ENCODE peak calls at places on chromosomes 3 and 15, in nine cellular contexts. L is MM.1S; W is HL-60; O is body of pancreas; S is adrenal gland; T is heart right ventricle; I is breast epithelium; Q is transverse colon; D is CD8-positive, alpha-beta memory T cell. N is an unnamed sample.

GRCh38 chr3:186217820-186218164 is 108.9 kb upstream of the ETV5 start:
- DNase-seq in W (no peak), I (no peak), Q (no peak), S (peak; percentile 72), D (no peak), L (peak; percentile 68), T (no peak), O (peak; percentile 32), N (no peak)

GRCh38 chr3:76582632-76583378 is 457.1 kb upstream of the ROBO2 start:
- DNase-seq in I (no peak), S (no peak), D (no peak), L (no peak), W (no peak), O (no peak), Q (no peak), T (no peak), N (no peak)

GRCh38 chr15:89105147-89105546 is 16.9 kb downstream of the ABHD2 start:
- DNase-seq in S (no peak), Q (no peak), D (no peak), O (no peak), I (no peak), L (no peak), T (no peak), W (no peak), N (no peak)

GRCh38 chr3:124995460-124995994 is 60.3 kb downstream of the HEG1 start:
- DNase-seq in T (peak; percentile 39), L (peak; percentile 79), S (peak; percentile 53), I (peak; percentile 31), W (peak; percentile 56), D (peak; percentile 34), Q (peak; percentile 65), O (peak; percentile 55), N (no peak)

GRCh38 chr3:122245513-122246174 is 62.2 kb downstream of the CASR start:
- DNase-seq in T (no peak), Q (no peak), S (no peak), I (no peak), D (no peak), W (peak; percentile 22), L (peak; percentile 48), O (no peak), N (peak; percentile 9)

GRCh38 chr3:158788446-158788845 is 13.4 kb upstream of the MFSD1 start:
- DNase-seq in I (no peak), S (no peak), L (no peak), T (no peak), W (no peak), D (no peak), O (no peak), Q (no peak), N (no peak)

GRCh38 chr15:31472636-31473383 is 146.2 kb downstream of the KLF13 start:
- DNase-seq in D (peak; percentile 63), L (peak; percentile 91), T (no peak), W (no peak), O (no peak), Q (peak; percentile 63), I (no peak), S (peak; percentile 25), N (peak; percentile 61)

GRCh38 chr15:56099311-56099710 is 105.9 kb upstream of the NEDD4 start:
- DNase-seq in D (no peak), Q (no peak), W (no peak), O (no peak), T (no peak), S (peak; percentile 39), I (no peak), L (no peak), N (no peak)

GRCh38 chr15:96359371-96359771 is 28.9 kb downstream of the NR2F2 start:
- DNase-seq in S (no peak), T (no peak), O (no peak), D (no peak), L (no peak), Q (no peak), I (no peak), W (no peak), N (no peak)

GRCh38 chr15:96358795-96359190 is 28.3 kb downstream of the NR2F2 start:
- DNase-seq in W (no peak), O (no peak), I (no peak), T (no peak), D (no peak), Q (no peak), L (no peak), S (no peak), N (no peak)

GRCh38 chr15:96361309-96362000 is 31.0 kb downstream of the NR2F2 start:
- DNase-seq in W (no peak), L (no peak), O (no peak), Q (no peak), S (no peak), T (no peak), I (no peak), D (no peak), N (no peak)

GRCh38 chr15:96360581-96361308 is 30.2 kb downstream of the NR2F2 start:
- DNase-seq in S (no peak), O (no peak), T (no peak), L (no peak), D (no peak), I (no peak), W (no peak), Q (no peak), N (no peak)

DNA sequence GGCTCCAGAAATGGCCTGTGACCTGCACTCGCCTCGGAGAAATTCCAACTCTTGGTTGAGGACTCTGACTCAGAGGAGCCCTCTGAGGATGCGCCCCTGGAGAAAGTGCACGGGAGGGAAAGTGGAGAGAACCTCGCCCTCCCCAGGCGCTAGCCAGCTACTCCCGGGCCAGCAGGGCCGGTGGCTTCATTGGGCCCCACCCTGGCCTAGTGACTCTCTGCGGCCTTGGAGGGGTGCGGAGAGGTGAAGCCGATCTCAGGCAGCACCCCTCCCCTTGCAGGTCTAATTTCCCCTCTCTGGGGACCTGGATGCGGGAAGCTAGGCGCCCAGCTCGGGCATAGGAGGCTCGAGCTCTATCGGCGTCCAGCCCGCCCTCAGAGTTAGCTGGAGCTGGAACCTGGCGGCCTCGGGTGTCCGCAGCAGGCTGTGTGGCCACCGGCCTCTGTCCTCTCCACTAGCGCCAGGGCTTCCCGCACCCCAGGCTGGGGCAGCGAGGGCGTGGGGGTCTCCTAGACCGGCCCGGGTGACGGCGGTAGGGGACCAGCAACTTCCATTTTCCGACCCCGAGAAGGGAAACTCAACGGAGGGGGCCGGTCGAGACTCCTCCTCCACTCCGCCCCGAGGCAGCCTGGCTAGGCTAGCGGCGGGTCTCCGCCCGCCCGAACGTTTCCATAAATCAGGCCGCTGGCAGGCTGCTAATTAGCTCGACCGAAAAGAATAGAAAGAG is 29.4 kb downstream of the NR2F2 start:
- DNase-seq in T (peak; percentile 42), I (no peak), L (no peak), D (no peak), W (no peak), O (no peak), S (peak; percentile 61), Q (no peak), N (no peak)
- H3K27me3 ChIP-seq in T (peaks cover 86% of the 10 kb centered on the region), I (peaks cover 70% of the 10 kb centered on the region), L (peaks cover 50% of the 10 kb centered on the region), D (peaks cover 52% of the 10 kb centered on the region), W (no peaks in the 10 kb centered on the region), O (peaks cover 33% of the 10 kb centered on the region), S (no peaks in the 10 kb centered on the region), Q (peaks cover 89% of the 10 kb centered on the region), N (no peaks in the 10 kb centered on the region)

GRCh38 chr3:189947948-189948723 is 172.6 kb downstream of the P3H2 start:
- DNase-seq in T (no peak), D (no peak), Q (no peak), L (peak; percentile 45), W (peak; percentile 9), O (no peak), S (no peak), I (no peak), N (no peak)

GRCh38 chr3:189948724-189949045 is 172.0 kb downstream of the P3H2 start:
- DNase-seq in L (no peak), W (no peak), T (no peak), Q (no peak), I (no peak), O (no peak), D (no peak), S (no peak), N (no peak)

GRCh38 chr3:189944285-189945145 is 176.2 kb downstream of the P3H2 start:
- DNase-seq in I (no peak), D (no peak), O (no peak), Q (peak; percentile 75), L (no peak), W (no peak), S (no peak), T (no peak), N (no peak)

GRCh38 chr3:189947068-189947467 is 173.6 kb downstream of the P3H2 start:
- DNase-seq in O (no peak), L (no peak), S (no peak), I (no peak), D (no peak), W (no peak), T (no peak), Q (no peak), N (no peak)

GRCh38 chr3:189945935-189946709 is 174.6 kb downstream of the P3H2 start:
- DNase-seq in Q (no peak), O (no peak), T (no peak), S (no peak), I (no peak), L (no peak), W (no peak), D (no peak), N (no peak)
- H3K27ac ChIP-seq in Q (no peak overlapping the region), O (no peak overlapping the region), T (no peak overlapping the region), S (no peak overlapping the region), I (no peak overlapping the region), L (no peak overlapping the region), W (no peak overlapping the region), D (no peak overlapping the region), N (no peak overlapping the region)

DNA sequence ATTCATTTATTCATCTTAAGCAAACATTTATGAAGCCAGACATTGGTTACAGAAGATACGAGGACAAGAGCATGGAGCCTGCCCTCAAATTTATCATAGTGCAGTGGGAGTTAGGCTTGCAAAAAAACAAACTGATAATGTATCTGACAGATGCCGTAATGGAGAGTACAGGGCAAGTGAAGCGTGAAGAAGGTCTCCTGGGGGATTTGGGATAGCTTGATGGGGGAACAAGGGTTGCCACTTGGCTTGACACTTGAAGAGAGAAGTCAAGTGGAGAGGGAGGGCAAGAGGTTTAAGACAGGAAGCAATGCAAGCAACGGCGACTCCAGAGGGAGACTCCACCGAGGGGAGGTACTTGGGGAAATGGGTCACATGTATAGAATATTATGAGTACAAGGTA is 129.3 kb downstream of the SSR3 start:
- DNase-seq in T (no peak), S (no peak), O (no peak), Q (no peak), D (no peak), I (no peak), W (no peak), L (no peak), N (no peak)
- H3K27me3 ChIP-seq in T (no peaks in the 10 kb centered on the region), S (no peaks in the 10 kb centered on the region), O (no peaks in the 10 kb centered on the region), Q (no peaks in the 10 kb centered on the region), D (no peaks in the 10 kb centered on the region), I (no peaks in the 10 kb centered on the region), W (no peaks in the 10 kb centered on the region), L (no peaks in the 10 kb centered on the region), N (no peaks in the 10 kb centered on the region)

GRCh38 chr3:70890085-70890484 is 577.6 kb upstream of the MDFIC2 start:
- DNase-seq in Q (no peak), S (no peak), O (no peak), T (no peak), W (no peak), I (no peak), L (no peak), D (no peak), N (no peak)

GRCh38 chr3:70885636-70886035 is 573.2 kb upstream of the MDFIC2 start:
- DNase-seq in T (no peak), Q (no peak), O (no peak), L (no peak), W (no peak), D (no peak), S (no peak), I (no peak), N (no peak)

DNA sequence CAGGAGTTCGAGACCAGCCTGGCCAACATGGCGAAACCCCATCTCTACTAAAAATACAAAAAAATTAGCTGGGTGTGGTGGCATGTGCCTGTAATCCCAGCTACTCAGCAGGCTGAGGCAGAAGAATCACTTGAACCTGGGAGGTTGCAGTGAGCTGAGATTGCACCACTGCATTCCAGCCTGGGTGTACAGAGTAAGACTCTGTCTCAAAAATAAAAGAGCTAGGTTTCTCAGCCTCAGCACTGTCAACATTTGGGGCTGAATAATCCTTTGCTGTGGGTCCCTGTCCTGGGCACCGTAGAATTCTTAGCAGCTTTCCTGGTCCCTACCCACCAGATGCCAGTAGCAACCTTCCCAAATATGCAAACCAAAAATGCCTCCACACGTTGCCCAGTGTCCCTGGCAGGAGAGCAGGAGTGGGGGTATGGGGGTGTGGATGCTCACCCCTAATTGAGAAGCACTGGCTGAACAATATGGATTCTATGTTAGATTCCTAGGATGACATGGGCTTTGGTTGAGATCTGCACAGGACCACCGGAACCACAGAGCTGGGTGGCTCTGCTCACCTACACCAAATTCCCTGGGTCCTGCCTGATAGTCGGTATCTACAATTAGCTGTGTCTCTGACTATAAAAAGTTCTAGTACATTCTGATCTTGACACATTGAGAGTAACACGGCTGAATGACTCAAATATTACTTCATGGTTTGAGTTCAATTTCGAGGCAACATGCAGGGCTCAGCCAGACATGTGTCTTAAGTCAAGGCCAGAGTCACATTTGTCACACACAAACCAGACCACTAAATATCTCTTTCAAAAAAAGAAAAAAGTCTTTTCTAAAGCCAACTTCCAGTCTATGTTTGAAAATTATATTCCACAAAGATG is 577.0 kb upstream of the MDFIC2 start:
- DNase-seq in L (no peak), D (no peak), I (no peak), W (no peak), T (no peak), S (peak; percentile 40), O (peak; percentile 35), Q (no peak), N (no peak)
- H3K27ac ChIP-seq in L (no peak overlapping the region), D (no peak overlapping the region), I (no peak overlapping the region), W (no peak overlapping the region), T (peak overlapping the region; percentile 40), S (peak overlapping the region; percentile 53), O (no peak overlapping the region), Q (no peak overlapping the region), N (no peak overlapping the region)